ENCODE peak calls at places on chromosome 6, in five cellular contexts. J is H1, M is neuronal stem cell, U is mesenchymal stem cell, P is H9. G is an unnamed sample.

GRCh38 chr6:151475653-151476523 is 17.9 kb upstream of the CCDC170 start:
- DNase-seq in J (peak; percentile 29), M (no peak), U (peak; percentile 52), P (peak; percentile 76), G (peak; percentile 85)

GRCh38 chr6:36657265-36657664 is 21.2 kb upstream of the CDKN1A start:
- DNase-seq in J (no peak), M (no peak), U (no peak), P (no peak), G (no peak)

GRCh38 chr6:164216368-164216767 is 801.9 kb downstream of the QKI start:
- DNase-seq in J (no peak), M (no peak), U (no peak), P (no peak), G (no peak)

GRCh38 chr6:36577298-36577697 is 16.9 kb upstream of the SRSF3 start:
- DNase-seq in J (no peak), M (no peak), U (peak; percentile 52), P (no peak), G (peak; percentile 82)

GRCh38 chr6:149289966-149290365 is 27.5 kb upstream of the TAB2 start:
- DNase-seq in J (no peak), M (no peak), U (no peak), P (no peak), G (peak; percentile 97)

GRCh38 chr6:79913369-79913768 is 34.0 kb downstream of the ELOVL4 start:
- DNase-seq in J (no peak), M (no peak), U (no peak), P (no peak), G (no peak)

GRCh38 chr6:31308050-31308844 is 36.4 kb upstream of the HLA-C start:
- DNase-seq in J (peak; percentile 66), M (no peak), U (no peak), P (peak; percentile 91), G (peak; percentile 67)

GRCh38 chr6:113920663-113921267 is 50.2 kb downstream of the HDAC2 start:
- DNase-seq in J (no peak), M (no peak), U (peak; percentile 21), P (no peak), G (no peak)

GRCh38 chr6:169990095-169991030 is 238.9 kb downstream of the ERMARD start:
- DNase-seq in J (no peak), M (no peak), U (no peak), P (no peak), G (peak; percentile 31)

GRCh38 chr6:143376861-143377260 is 73.6 kb downstream of the ADAT2 start:
- DNase-seq in J (no peak), M (no peak), U (no peak), P (no peak), G (peak; percentile 47)

GRCh38 chr6:153038378-153038777 is 35.9 kb upstream of the MTRF1L start:
- DNase-seq in J (no peak), M (no peak), U (peak; percentile 64), P (no peak), G (no peak)

GRCh38 chr6:108716801-108717791 is 131.1 kb upstream of the ARMC2 start:
- DNase-seq in J (no peak), M (no peak), U (no peak), P (no peak), G (no peak)

GRCh38 chr6:117919775-117920492 is 12.9 kb downstream of the SLC35F1 start:
- DNase-seq in J (no peak), M (peak; percentile 68), U (peak; percentile 0), P (peak; percentile 76), G (no peak)

GRCh38 chr6:157066781-157067491 is 256.4 kb downstream of the TMEM242 start:
- DNase-seq in J (no peak), M (no peak), U (peak; percentile 45), P (no peak), G (no peak)

GRCh38 chr6:71404145-71404966 is 115.7 kb downstream of the OGFRL1 start:
- DNase-seq in J (no peak), M (no peak), U (peak; percentile 43), P (no peak), G (no peak)

GRCh38 chr6:3841711-3842565 is 7.2 kb upstream of the FAM50B start:
- DNase-seq in J (no peak), M (no peak), U (peak; percentile 47), P (no peak), G (peak; percentile 98)

GRCh38 chr6:149433405-149433804 is 33.3 kb downstream of the SUMO4 start:
- DNase-seq in J (no peak), M (no peak), U (no peak), P (no peak), G (no peak)

GRCh38 chr6:5204340-5204739 is 56.4 kb downstream of the LYRM4 start:
- DNase-seq in J (no peak), M (no peak), U (no peak), P (no peak), G (no peak)

GRCh38 chr6:146913842-146914562 is 290.2 kb upstream of the STXBP5 start:
- DNase-seq in J (peak; percentile 79), M (peak; percentile 65), U (peak; percentile 99), P (peak; percentile 89), G (peak; percentile 98)

GRCh38 chr6:89483111-89483720 is 50.3 kb downstream of the ANKRD6 start:
- DNase-seq in J (peak; percentile 59), M (no peak), U (peak; percentile 7), P (peak; percentile 90), G (peak; percentile 96)

GRCh38 chr6:42113929-42114636 is 28.3 kb downstream of the C6orf132 start:
- DNase-seq in J (no peak), M (no peak), U (peak; percentile 22), P (no peak), G (no peak)

GRCh38 chr6:37988131-37988530 is 168.6 kb downstream of the ZFAND3 start:
- DNase-seq in J (no peak), M (no peak), U (peak; percentile 56), P (no peak), G (no peak)

GRCh38 chr6:34234667-34235604 is 1.7 kb upstream of the HMGA1 start:
- DNase-seq in J (no peak), M (peak; percentile 94), U (no peak), P (peak; percentile 96), G (peak; percentile 47)

GRCh38 chr6:89275900-89276299 is 39.2 kb downstream of the GABRR2 start:
- DNase-seq in J (no peak), M (no peak), U (no peak), P (no peak), G (no peak)

GRCh38 chr6:135064586-135064985 is 10.0 kb upstream of the HBS1L start:
- DNase-seq in J (no peak), M (no peak), U (no peak), P (no peak), G (no peak)

GRCh38 chr6:24907959-24908358 is 27.8 kb downstream of the RIPOR2 start:
- DNase-seq in J (no peak), M (no peak), U (no peak), P (no peak), G (no peak)

GRCh38 chr6:45746046-45746445 is 269.6 kb downstream of the CLIC5 start:
- DNase-seq in J (no peak), M (no peak), U (no peak), P (no peak), G (no peak)

GRCh38 chr6:112018619-112019416 is 35.1 kb upstream of the CCN6 start:
- DNase-seq in J (no peak), M (no peak), U (peak; percentile 42), P (no peak), G (no peak)

GRCh38 chr6:161607696-161608297 is 333.9 kb upstream of the AGPAT4 start:
- DNase-seq in J (no peak), M (no peak), U (no peak), P (no peak), G (no peak)

GRCh38 chr6:67131827-67132226 is 1424.8 kb upstream of the EYS start:
- DNase-seq in J (no peak), M (no peak), U (no peak), P (no peak), G (no peak)

GRCh38 chr6:29295623-29296022 is 5.9 kb upstream of the OR14J1 start:
- DNase-seq in J (no peak), M (no peak), U (no peak), P (no peak), G (no peak)

DNA sequence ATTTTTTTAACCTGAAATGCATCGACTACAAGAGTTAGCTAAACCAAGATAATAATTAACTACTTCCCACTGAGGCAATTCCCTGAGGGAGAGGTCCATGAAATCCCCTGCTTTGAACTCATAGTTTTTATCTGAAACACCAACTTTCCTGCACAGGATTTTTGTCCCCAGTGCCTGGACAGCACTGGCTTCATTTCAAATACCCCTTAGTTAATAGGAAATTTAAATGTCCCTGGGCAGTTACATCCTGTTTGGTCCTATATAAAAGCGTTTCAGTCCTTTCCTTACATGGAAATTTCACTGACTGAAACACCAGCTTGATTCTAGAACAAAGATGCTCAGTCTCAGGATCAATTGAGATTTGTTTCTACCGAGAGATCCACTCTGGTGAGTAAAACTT is at the start of gene OR14J1:
- DNase-seq in J (no peak), M (no peak), U (no peak), P (no peak), G (no peak)
- H2BK12ac ChIP-seq in J (no peak within 1 kb of the TSS), M (no peak within 1 kb of the TSS), U (no peak within 1 kb of the TSS), P (no peak within 1 kb of the TSS), G (no peak within 1 kb of the TSS)

GRCh38 chr6:145453376-145453775 is 281.9 kb downstream of the EPM2A start:
- DNase-seq in J (no peak), M (no peak), U (no peak), P (no peak), G (no peak)
- H2BK5ac ChIP-seq in J (no peak overlapping the region), M (no peak overlapping the region), U (no peak overlapping the region), P (no peak overlapping the region), G (no peak overlapping the region)

GRCh38 chr6:11042025-11042749 is 1.9 kb downstream of the ELOVL2 start:
- DNase-seq in J (no peak), M (no peak), U (peak; percentile 26), P (no peak), G (no peak)

GRCh38 chr6:11043961-11044711 is at the start of gene ELOVL2:
- DNase-seq in J (no peak), M (peak; percentile 48), U (peak; percentile 79), P (peak; percentile 59), G (peak; percentile 46)

GRCh38 chr6:11043552-11043960 is 549 bp downstream of the ELOVL2 start:
- DNase-seq in J (no peak), M (peak; percentile 30), U (no peak), P (peak; percentile 39), G (no peak)

GRCh38 chr6:11042750-11043551 is 1.2 kb downstream of the ELOVL2 start:
- DNase-seq in J (no peak), M (peak; percentile 31), U (peak; percentile 72), P (no peak), G (no peak)

GRCh38 chr6:11044712-11045167 is 635 bp upstream of the ELOVL2 start:
- DNase-seq in J (no peak), M (no peak), U (no peak), P (no peak), G (no peak)
- H3K18ac ChIP-seq in J (no peak overlapping the region), M (peak overlapping the region; percentile 92), U (peak overlapping the region; percentile 92), P (no peak overlapping the region), G (no peak overlapping the region)

GRCh38 chr6:84218091-84218490 is 9.4 kb downstream of the CEP162 start:
- DNase-seq in J (no peak), M (no peak), U (no peak), P (peak; percentile 66), G (no peak)

GRCh38 chr6:84224251-84224650 is 3.2 kb downstream of the CEP162 start:
- DNase-seq in J (no peak), M (no peak), U (no peak), P (no peak), G (no peak)

GRCh38 chr6:84227044-84227433 is 404 bp downstream of the CEP162 start:
- DNase-seq in J (no peak), M (no peak), U (no peak), P (no peak), G (no peak)

GRCh38 chr6:84220809-84221409 is 6.5 kb downstream of the CEP162 start:
- DNase-seq in J (no peak), M (no peak), U (peak; percentile 30), P (no peak), G (peak; percentile 70)

GRCh38 chr6:84222426-84222825 is 5.0 kb downstream of the CEP162 start:
- DNase-seq in J (no peak), M (no peak), U (no peak), P (no peak), G (no peak)
- H2BK12ac ChIP-seq in J (no peak overlapping the region), M (no peak overlapping the region), U (no peak overlapping the region), P (no peak overlapping the region), G (no peak overlapping the region)

G was measured in trophoblast cell.